ENCODE peak calls at places on chromosomes 7 and 10, in ten cellular contexts. U, V, Z, W, Q, F, M, T, N and L are unnamed samples.

GRCh38 chr10:73879296-73880173 is 5.2 kb upstream of the CAMK2G start:
- DNase-seq in V (peak), Z (peak), Q (peak), U (peak), W (peak), N (peak), M (peak), T (peak), F (peak), L (peak)

GRCh38 chr10:11551104-11551503 is 60.3 kb downstream of the USP6NL start:
- DNase-seq in N (no peak), U (no peak), M (no peak), T (no peak), Z (no peak), Q (no peak), F (no peak), W (no peak), V (no peak), L (no peak)

GRCh38 chr7:122887848-122888247 is 1.6 kb upstream of the CADPS2 start:
- DNase-seq in T (no peak), U (no peak), F (no peak), V (no peak), N (no peak), Q (no peak), W (no peak), Z (no peak), M (no peak), L (no peak)

GRCh38 chr7:12139421-12139820 is 71.7 kb upstream of the TMEM106B start:
- DNase-seq in Z (no peak), U (no peak), M (no peak), Q (no peak), T (no peak), V (no peak), F (no peak), W (no peak), N (no peak), L (no peak)

GRCh38 chr10:59808896-59809643 is 55.8 kb upstream of the MRLN start:
- DNase-seq in T (peak), M (no peak), Z (peak), V (peak), U (peak), W (peak), F (no peak), Q (peak), N (peak), L (peak)

GRCh38 chr10:106582291-106582690 is 582.2 kb downstream of the SORCS1 start:
- DNase-seq in F (no peak), N (no peak), V (no peak), W (no peak), Z (no peak), M (no peak), T (peak), U (peak), Q (no peak), L (no peak)

GRCh38 chr10:116918583-116918982 is 69.3 kb downstream of the ENO4 start:
- DNase-seq in W (no peak), U (no peak), Q (no peak), T (no peak), N (no peak), M (no peak), Z (no peak), V (no peak), F (no peak), L (no peak)

GRCh38 chr10:26214004-26214403 is 2.6 kb upstream of the GAD2 start:
- DNase-seq in U (no peak), T (no peak), N (no peak), Z (peak), W (no peak), F (no peak), Q (no peak), M (no peak), V (peak), L (no peak)

GRCh38 chr7:80636709-80637108 is 1.7 kb upstream of the CD36 start:
- DNase-seq in Z (no peak), T (no peak), N (no peak), U (no peak), Q (no peak), M (no peak), W (no peak), F (no peak), V (no peak), L (no peak)

GRCh38 chr7:85001493-85002345 is 185.1 kb downstream of the SEMA3D start:
- DNase-seq in U (no peak), W (no peak), Q (no peak), T (no peak), V (no peak), M (no peak), F (no peak), Z (no peak), N (no peak), L (no peak)

GRCh38 chr10:79104264-79104954 is 35.6 kb downstream of the ZMIZ1 start:
- DNase-seq in N (no peak), U (no peak), F (no peak), M (no peak), W (no peak), V (no peak), T (peak), Z (no peak), Q (no peak), L (no peak)

GRCh38 chr10:33314788-33315561 is 19.5 kb downstream of the NRP1 start:
- DNase-seq in N (no peak), F (no peak), T (no peak), W (no peak), V (no peak), U (no peak), Z (no peak), M (no peak), Q (no peak), L (no peak)

GRCh38 chr10:91416339-91416868 is 6.3 kb downstream of the HECTD2 start:
- DNase-seq in T (no peak), V (no peak), F (no peak), N (no peak), W (no peak), M (no peak), Z (no peak), Q (no peak), U (no peak), L (no peak)

GRCh38 chr10:43403911-43404674 is 4.9 kb downstream of the HNRNPF start:
- DNase-seq in T (no peak), N (peak), W (no peak), V (no peak), M (peak), F (no peak), Z (no peak), Q (no peak), U (no peak), L (no peak)

GRCh38 chr10:636769-637168 is 52.7 kb downstream of the DIP2C start:
- DNase-seq in U (no peak), N (no peak), M (no peak), V (no peak), W (no peak), Q (no peak), Z (no peak), T (no peak), F (no peak), L (no peak)

GRCh38 chr10:17784701-17785100 is 24.4 kb upstream of the MRC1 start:
- DNase-seq in U (no peak), Q (no peak), W (no peak), V (no peak), Z (no peak), F (no peak), N (no peak), M (no peak), T (peak), L (no peak)

GRCh38 chr10:79266543-79267312 is 80.5 kb upstream of the PPIF start:
- DNase-seq in T (peak), U (peak), V (no peak), F (peak), M (no peak), Z (no peak), Q (no peak), N (no peak), W (no peak), L (peak)

GRCh38 chr10:72087969-72088878 is at the start of gene SPOCK2:
- DNase-seq in N (no peak), U (no peak), V (peak), M (no peak), Z (peak), T (no peak), Q (peak), W (no peak), F (no peak), L (peak)

GRCh38 chr7:149007615-149008014 is 20.7 kb downstream of the PDIA4 start:
- DNase-seq in M (no peak), T (no peak), Q (no peak), V (no peak), N (no peak), Z (no peak), W (no peak), U (no peak), F (no peak), L (no peak)

GRCh38 chr10:93319855-93320254 is 162.3 kb downstream of the MYOF start:
- DNase-seq in Q (no peak), V (no peak), N (no peak), Z (no peak), M (no peak), U (no peak), T (no peak), W (no peak), F (no peak), L (no peak)

GRCh38 chr7:135321556-135321955 is 87.9 kb downstream of the STRA8 start:
- DNase-seq in W (no peak), Q (no peak), N (no peak), T (peak), M (no peak), V (no peak), Z (no peak), U (no peak), F (no peak), L (no peak)

GRCh38 chr7:67976490-67976889 is 979.9 kb downstream of the TYW1 start:
- DNase-seq in T (no peak), M (no peak), W (no peak), U (no peak), Z (no peak), V (no peak), F (no peak), N (no peak), Q (no peak), L (no peak)

GRCh38 chr10:60170250-60170649 is 219.4 kb downstream of the ANK3 start:
- DNase-seq in V (no peak), N (no peak), T (no peak), Z (no peak), F (no peak), Q (no peak), U (peak), M (no peak), W (no peak), L (no peak)

GRCh38 chr10:63008491-63008890 is 124.6 kb upstream of the NRBF2 start:
- DNase-seq in T (no peak), W (no peak), V (no peak), N (no peak), Q (no peak), U (no peak), M (no peak), Z (no peak), F (no peak), L (no peak)

GRCh38 chr7:4960363-4960762 is 1.4 kb upstream of the MMD2 start:
- DNase-seq in T (no peak), W (no peak), M (no peak), Q (no peak), Z (no peak), U (no peak), N (no peak), F (no peak), V (no peak), L (no peak)

GRCh38 chr10:98088186-98088971 is 46.1 kb upstream of the R3HCC1L start:
- DNase-seq in F (no peak), N (no peak), Z (no peak), T (no peak), V (no peak), M (no peak), U (no peak), Q (no peak), W (no peak), L (no peak)

GRCh38 chr7:77403957-77404356 is 12.2 kb downstream of the GSAP start:
- DNase-seq in T (no peak), Z (no peak), V (no peak), M (no peak), U (no peak), W (no peak), N (no peak), F (no peak), Q (no peak), L (no peak)

GRCh38 chr10:66852811-66853210 is 73.0 kb upstream of the LRRTM3 start:
- DNase-seq in U (no peak), N (no peak), Q (no peak), V (no peak), Z (no peak), T (no peak), M (no peak), W (no peak), F (no peak), L (no peak)

GRCh38 chr10:101774589-101775272 is 1.2 kb downstream of the FGF8 start:
- DNase-seq in F (no peak), U (no peak), T (no peak), N (no peak), M (no peak), Z (peak), W (no peak), V (peak), Q (peak), L (peak)

GRCh38 chr7:150898475-150899011 is 46.2 kb downstream of the AOC1 start:
- DNase-seq in U (peak), M (peak), V (peak), T (peak), F (no peak), Q (peak), Z (peak), N (peak), W (peak), L (peak)
- TF ChIP-seq CTCF in U (peak), M (peak), V (peak), T (peak), F (peak), Q (peak), Z (peak), N (peak), W (peak), L (peak)

GRCh38 chr10:7529638-7530037 is 118.8 kb upstream of the SFMBT2 start:
- DNase-seq in W (no peak), T (no peak), U (no peak), F (no peak), Q (no peak), V (peak), N (no peak), M (no peak), Z (peak), L (no peak)
- TF ChIP-seq CTCF in W (no peak), T (no peak), U (no peak), F (peak), Q (no peak), V (no peak), N (no peak), M (no peak), Z (no peak), L (no peak)

GRCh38 chr7:98165827-98166667 is 45.2 kb upstream of the BHLHA15 start:
- DNase-seq in F (no peak), Q (peak), T (no peak), N (peak), U (peak), W (peak), M (no peak), Z (peak), V (peak), L (peak)

GRCh38 chr7:98168181-98168903 is 42.9 kb upstream of the BHLHA15 start:
- DNase-seq in Z (peak), N (peak), V (peak), M (no peak), F (no peak), Q (peak), T (peak), U (peak), W (peak), L (peak)

GRCh38 chr7:98168904-98169621 is 42.2 kb upstream of the BHLHA15 start:
- DNase-seq in F (no peak), U (no peak), V (no peak), T (no peak), M (no peak), N (no peak), Z (no peak), W (no peak), Q (no peak), L (no peak)

GRCh38 chr7:98167653-98168052 is 43.6 kb upstream of the BHLHA15 start:
- DNase-seq in T (no peak), W (no peak), U (no peak), Z (no peak), Q (no peak), V (no peak), F (no peak), M (no peak), N (no peak), L (no peak)

DNA sequence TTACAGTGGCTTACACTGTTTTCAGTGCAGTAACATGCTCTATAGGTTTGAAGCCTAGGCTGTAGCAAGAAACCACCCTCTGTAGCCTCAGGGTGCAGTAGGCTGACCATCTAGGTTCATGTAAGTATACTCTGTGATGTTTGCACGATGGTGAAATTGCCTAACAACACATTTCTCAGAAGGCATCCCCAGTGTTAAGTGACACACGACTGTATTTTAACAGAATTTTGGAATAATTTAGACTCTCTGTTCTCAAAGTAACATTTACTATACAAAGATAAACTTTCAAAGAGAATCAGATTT is 44.6 kb upstream of the BHLHA15 start:
- DNase-seq in Z (no peak), W (no peak), U (no peak), T (no peak), Q (no peak), N (no peak), V (no peak), M (no peak), F (no peak), L (no peak)
- TF ChIP-seq CTCF in Z (no peak), W (no peak), U (no peak), T (no peak), Q (no peak), N (no peak), V (no peak), M (no peak), F (no peak), L (no peak)

DNA sequence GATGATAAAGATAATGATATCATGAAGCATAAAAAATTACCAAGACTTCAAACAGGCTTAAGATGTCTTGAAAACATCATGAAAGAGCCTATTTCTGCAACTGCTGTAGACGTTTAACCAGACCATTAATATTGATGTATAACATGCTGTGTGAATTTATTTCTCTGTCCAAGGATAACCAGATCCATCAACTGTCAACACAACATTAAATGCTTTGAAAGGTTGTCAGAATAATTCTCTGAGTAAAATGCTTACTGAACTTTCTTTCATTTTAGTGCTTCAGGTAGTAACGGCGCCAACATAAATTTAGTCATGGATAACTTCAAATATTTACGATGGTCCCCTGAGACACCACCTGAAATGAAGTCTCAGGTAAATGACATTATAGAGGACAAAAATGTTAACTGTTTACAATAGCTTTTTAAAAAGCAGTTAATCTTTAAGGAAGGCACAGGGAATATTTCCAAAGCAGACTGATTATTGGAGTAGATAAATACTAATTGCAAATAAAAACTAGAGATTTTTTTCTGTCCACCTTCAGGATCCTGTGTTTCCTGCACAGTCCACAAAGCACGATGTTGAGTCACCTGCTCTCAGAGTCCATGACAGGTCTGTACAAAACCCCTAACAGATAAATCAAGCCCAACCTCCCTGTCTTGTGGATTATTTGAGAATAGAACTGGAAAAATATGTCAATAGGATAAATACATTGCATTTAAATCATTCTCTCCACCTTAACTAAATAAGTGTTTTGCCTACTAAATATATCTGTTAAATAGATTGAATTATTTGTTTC is 1213.2 kb downstream of the XPNPEP1 start:
- DNase-seq in M (no peak), U (no peak), W (no peak), N (no peak), Q (no peak), Z (no peak), F (no peak), T (no peak), V (no peak), L (no peak)
- TF ChIP-seq CTCF in M (no peak), U (no peak), W (no peak), N (no peak), Q (no peak), Z (no peak), F (no peak), T (no peak), V (no peak), L (no peak)

DNA sequence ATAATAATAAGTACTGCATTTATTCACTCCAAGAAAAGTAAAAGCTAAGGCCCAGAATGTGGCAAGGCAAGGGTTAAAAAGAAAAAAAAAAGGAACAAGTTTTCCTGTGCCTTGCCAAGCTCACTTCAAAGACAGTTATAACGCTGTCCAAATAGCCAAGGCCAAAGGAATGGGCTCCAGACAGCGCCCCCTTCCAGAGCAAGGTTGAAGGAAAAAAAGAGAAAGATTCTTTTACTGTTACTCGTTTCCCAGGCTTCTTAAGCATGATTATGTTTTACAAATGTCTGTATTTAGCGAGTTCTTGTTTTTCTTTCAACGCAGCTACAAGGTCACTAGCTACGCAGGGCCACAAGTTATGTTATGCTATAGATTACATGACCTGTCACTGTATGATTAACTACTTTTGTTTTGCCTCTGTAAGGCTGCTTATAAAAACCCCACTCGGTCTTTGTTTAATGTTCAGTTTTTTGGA is 9.1 kb upstream of the EIF4H start:
- DNase-seq in M (no peak), N (no peak), U (no peak), T (no peak), W (no peak), Q (peak), F (no peak), Z (peak), V (peak), L (no peak)
- TF ChIP-seq CTCF in M (no peak), N (peak), U (no peak), T (peak), W (peak), Q (peak), F (peak), Z (peak), V (no peak), L (peak)

GRCh38 chr10:15439381-15439837 is 68.3 kb upstream of the FAM171A1 start:
- DNase-seq in Q (no peak), T (no peak), U (no peak), Z (peak), W (no peak), V (peak), F (no peak), N (no peak), M (no peak), L (no peak)
- TF ChIP-seq CTCF in Q (peak), T (peak), U (no peak), Z (peak), W (peak), V (no peak), F (peak), N (no peak), M (no peak), L (no peak)

GRCh38 chr10:115660391-115660790 is 567.2 kb downstream of the ATRNL1 start:
- DNase-seq in W (no peak), Z (no peak), T (no peak), Q (no peak), U (no peak), N (no peak), F (no peak), V (no peak), M (no peak), L (no peak)

GRCh38 chr10:115662424-115662823 is 569.3 kb downstream of the ATRNL1 start:
- DNase-seq in Z (no peak), V (no peak), T (no peak), Q (no peak), M (no peak), F (no peak), W (no peak), U (no peak), N (no peak), L (no peak)

GRCh38 chr10:115659616-115660015 is 566.5 kb downstream of the ATRNL1 start:
- DNase-seq in T (no peak), U (no peak), F (no peak), Q (no peak), V (no peak), Z (no peak), N (no peak), W (no peak), M (no peak), L (no peak)

DNA sequence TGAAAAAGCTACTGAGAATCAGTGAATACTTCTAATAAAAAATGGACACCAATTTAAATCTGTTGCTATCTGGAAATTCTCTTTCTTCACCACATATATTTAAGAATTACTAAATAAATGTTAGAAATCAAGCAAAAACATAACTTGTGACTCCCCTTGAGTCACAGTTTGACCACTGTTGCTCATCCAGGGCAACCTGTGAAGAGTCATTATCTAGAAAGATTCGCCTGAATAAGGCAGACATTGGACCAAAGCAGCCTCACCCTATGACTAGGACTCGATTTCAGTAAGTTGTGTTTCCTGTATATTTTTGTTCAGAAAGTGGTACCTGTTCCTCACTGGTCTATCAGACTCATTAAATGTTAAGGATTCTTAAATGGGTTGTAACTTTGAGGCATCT is 572.4 kb downstream of the ATRNL1 start:
- DNase-seq in Q (no peak), V (no peak), U (no peak), Z (no peak), W (no peak), N (no peak), F (no peak), T (no peak), M (no peak), L (no peak)
- TF ChIP-seq CTCF in Q (no peak), V (no peak), U (no peak), Z (no peak), W (no peak), N (no peak), F (no peak), T (no peak), M (no peak), L (no peak)